ENCODE peak calls at places on chromosomes 5 and 9, in nine cellular contexts. One of them, this sample, is unnamed.
A peak's percentile ranks its signal among the peaks of the same experiment; 100 is the strongest.

GRCh38 chr5:36054646-36055045 is 12.0 kb downstream of the UGT3A2 start:
- DNase-seq in A673: no peak
- DNase-seq in endodermal cell: no peak
- DNase-seq in endothelial cell: no peak
- DNase-seq in hepatocyte: no peak
- DNase-seq in suprapubic skin: no peak
- DNase-seq in Calu3: no peak
- DNase-seq in adrenal gland: no peak
- DNase-seq in kidney epithelial cell: no peak
- DNase-seq in this sample: no peak

GRCh38 chr5:60510049-60510448 is 189.9 kb downstream of the DEPDC1B start:
- DNase-seq in A673: no peak
- DNase-seq in endodermal cell: no peak
- DNase-seq in endothelial cell: no peak
- DNase-seq in hepatocyte: no peak
- DNase-seq in suprapubic skin: no peak
- DNase-seq in Calu3: no peak
- DNase-seq in adrenal gland: no peak
- DNase-seq in kidney epithelial cell: no peak
- DNase-seq in this sample: no peak

GRCh38 chr5:36969700-36970395 is 93.3 kb downstream of the NIPBL start:
- DNase-seq in A673: no peak
- DNase-seq in endodermal cell: no peak
- DNase-seq in endothelial cell: no peak
- DNase-seq in hepatocyte: no peak
- DNase-seq in suprapubic skin: no peak
- DNase-seq in Calu3: no peak
- DNase-seq in adrenal gland: no peak
- DNase-seq in kidney epithelial cell: no peak
- DNase-seq in this sample: no peak

GRCh38 chr5:42037379-42037932 is 112.4 kb downstream of the FBXO4 start:
- DNase-seq in A673: no peak
- DNase-seq in endodermal cell: no peak
- DNase-seq in endothelial cell: no peak
- DNase-seq in hepatocyte: no peak
- DNase-seq in suprapubic skin: no peak
- DNase-seq in Calu3: no peak
- DNase-seq in adrenal gland: no peak
- DNase-seq in kidney epithelial cell: no peak
- DNase-seq in this sample: no peak

GRCh38 chr5:78518365-78519197 is 130.0 kb downstream of the LHFPL2 start:
- DNase-seq in A673: no peak
- DNase-seq in endodermal cell: peak; percentile 75
- DNase-seq in endothelial cell: peak; percentile 37
- DNase-seq in hepatocyte: peak; percentile 86
- DNase-seq in suprapubic skin: no peak
- DNase-seq in Calu3: peak; percentile 79
- DNase-seq in adrenal gland: peak; percentile 86
- DNase-seq in kidney epithelial cell: peak; percentile 73
- DNase-seq in this sample: peak; percentile 86

GRCh38 chr9:133834080-133834976 is 96.2 kb upstream of the SARDH start:
- DNase-seq in A673: no peak
- DNase-seq in endodermal cell: no peak
- DNase-seq in endothelial cell: no peak
- DNase-seq in hepatocyte: no peak
- DNase-seq in suprapubic skin: no peak
- DNase-seq in Calu3: no peak
- DNase-seq in adrenal gland: no peak
- DNase-seq in kidney epithelial cell: no peak
- DNase-seq in this sample: no peak

GRCh38 chr9:95820076-95820475 is 55.4 kb upstream of the ERCC6L2 start:
- DNase-seq in A673: no peak
- DNase-seq in endodermal cell: no peak
- DNase-seq in endothelial cell: no peak
- DNase-seq in hepatocyte: no peak
- DNase-seq in suprapubic skin: no peak
- DNase-seq in Calu3: no peak
- DNase-seq in adrenal gland: no peak
- DNase-seq in kidney epithelial cell: no peak
- DNase-seq in this sample: no peak

GRCh38 chr9:116656977-116657376 is 30.1 kb upstream of the TRIM32 start:
- DNase-seq in A673: no peak
- DNase-seq in endodermal cell: no peak
- DNase-seq in endothelial cell: no peak
- DNase-seq in hepatocyte: no peak
- DNase-seq in suprapubic skin: no peak
- DNase-seq in Calu3: no peak
- DNase-seq in adrenal gland: no peak
- DNase-seq in kidney epithelial cell: no peak
- DNase-seq in this sample: no peak

DNA sequence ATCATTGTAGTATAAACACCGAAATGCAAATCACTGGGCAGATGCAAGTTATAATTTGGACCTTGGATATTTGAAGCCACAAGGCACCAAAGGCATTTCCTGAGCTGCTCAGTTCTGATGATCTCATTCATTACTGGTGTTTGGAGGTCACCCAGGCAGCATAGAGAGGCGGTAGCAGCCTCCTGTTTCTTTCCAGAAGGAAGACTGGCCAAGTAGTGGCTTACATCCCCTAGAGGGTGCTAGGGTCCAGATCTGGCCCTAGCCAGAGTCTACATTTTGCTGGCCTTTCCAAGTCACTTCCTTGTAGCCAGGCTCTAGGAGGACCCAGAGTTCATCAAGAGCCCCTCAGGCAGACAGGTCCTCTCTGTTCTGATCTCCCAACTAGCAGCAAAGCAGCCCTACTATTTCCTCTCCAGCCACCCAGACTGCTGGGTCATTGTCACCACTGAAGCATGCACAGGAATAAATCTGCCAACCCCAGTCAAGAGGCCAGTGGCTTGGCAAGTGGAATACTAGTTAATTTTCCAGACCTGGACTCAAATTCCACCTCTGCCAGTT is 33.4 kb upstream of the TTC1 start:
- DNase-seq in A673: peak; percentile 4
- DNase-seq in endodermal cell: no peak
- DNase-seq in endothelial cell: no peak
- DNase-seq in hepatocyte: peak; percentile 19
- DNase-seq in suprapubic skin: no peak
- DNase-seq in Calu3: peak; percentile 48
- DNase-seq in adrenal gland: peak; percentile 61
- DNase-seq in kidney epithelial cell: peak; percentile 65
- DNase-seq in this sample: no peak
- TF ChIP-seq CTCF in A673: no peak
- TF ChIP-seq CTCF in endodermal cell: peak; percentile 48
- TF ChIP-seq CTCF in endothelial cell: no peak
- TF ChIP-seq CTCF in hepatocyte: no peak
- TF ChIP-seq CTCF in suprapubic skin: no peak
- TF ChIP-seq CTCF in Calu3: peak; percentile 36
- TF ChIP-seq CTCF in adrenal gland: no peak
- TF ChIP-seq CTCF in kidney epithelial cell: peak; percentile 41
- TF ChIP-seq CTCF in this sample: no peak

DNA sequence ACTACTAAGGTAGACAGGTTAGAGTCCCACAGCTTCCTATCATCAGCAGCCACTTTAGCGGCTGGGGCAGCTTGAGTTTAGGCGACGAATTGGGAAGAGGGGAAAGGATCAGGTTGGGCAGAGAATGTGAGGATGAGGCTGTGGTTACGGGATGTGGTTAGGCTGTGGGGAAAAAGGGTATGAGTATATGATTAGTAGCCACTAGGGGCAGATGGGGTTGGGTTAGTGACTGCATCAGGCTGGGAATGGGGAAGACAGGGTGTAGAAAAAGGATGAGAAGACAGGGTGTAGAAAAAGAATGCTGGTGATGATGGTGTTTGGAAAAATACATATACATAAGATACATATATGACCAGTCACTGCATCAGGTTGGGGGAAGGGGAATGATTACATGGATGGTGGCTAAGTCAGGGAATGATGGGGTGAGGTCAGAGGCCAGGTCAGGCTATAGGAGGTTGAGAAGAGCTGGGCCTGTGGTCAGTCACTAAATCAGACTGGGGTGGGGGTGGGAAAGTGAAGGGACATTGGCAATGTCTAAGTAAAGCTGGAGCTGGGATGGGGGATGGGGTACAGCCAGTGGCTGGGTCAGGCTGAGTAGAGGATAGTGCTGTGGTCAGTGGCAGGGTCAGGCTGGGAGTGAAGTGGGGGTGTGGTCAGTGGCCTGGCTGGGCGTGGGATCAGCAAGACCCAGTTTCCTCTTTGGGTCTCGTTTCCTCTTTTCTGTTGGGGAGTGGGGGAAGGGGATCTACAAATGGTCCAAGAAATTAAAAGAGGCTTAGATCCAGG is 2.1 kb downstream of the TLN1 start:
- DNase-seq in A673: peak; percentile 61
- DNase-seq in endodermal cell: peak; percentile 74
- DNase-seq in endothelial cell: peak; percentile 39
- DNase-seq in hepatocyte: peak; percentile 67
- DNase-seq in suprapubic skin: no peak
- DNase-seq in Calu3: peak; percentile 19
- DNase-seq in adrenal gland: peak; percentile 59
- DNase-seq in kidney epithelial cell: no peak
- DNase-seq in this sample: peak; percentile 82
- TF ChIP-seq CTCF in A673: peak; percentile 68
- TF ChIP-seq CTCF in endodermal cell: peak; percentile 77
- TF ChIP-seq CTCF in endothelial cell: peak; percentile 68
- TF ChIP-seq CTCF in hepatocyte: peak; percentile 43
- TF ChIP-seq CTCF in suprapubic skin: peak; percentile 41
- TF ChIP-seq CTCF in Calu3: peak; percentile 24
- TF ChIP-seq CTCF in adrenal gland: peak; percentile 72
- TF ChIP-seq CTCF in kidney epithelial cell: peak; percentile 72
- TF ChIP-seq CTCF in this sample: peak; percentile 62

GRCh38 chr5:157721159-157721558 is 10.1 kb upstream of the THG1L start:
- DNase-seq in A673: no peak
- DNase-seq in endodermal cell: no peak
- DNase-seq in endothelial cell: no peak
- DNase-seq in hepatocyte: peak; percentile 8
- DNase-seq in suprapubic skin: no peak
- DNase-seq in Calu3: no peak
- DNase-seq in adrenal gland: no peak
- DNase-seq in kidney epithelial cell: no peak
- DNase-seq in this sample: no peak

GRCh38 chr5:157714480-157714879 is 16.7 kb upstream of the THG1L start:
- DNase-seq in A673: no peak
- DNase-seq in endodermal cell: no peak
- DNase-seq in endothelial cell: no peak
- DNase-seq in hepatocyte: no peak
- DNase-seq in suprapubic skin: no peak
- DNase-seq in Calu3: no peak
- DNase-seq in adrenal gland: no peak
- DNase-seq in kidney epithelial cell: no peak
- DNase-seq in this sample: no peak

GRCh38 chr5:157719231-157719630 is 12.0 kb upstream of the THG1L start:
- DNase-seq in A673: no peak
- DNase-seq in endodermal cell: peak; percentile 52
- DNase-seq in endothelial cell: no peak
- DNase-seq in hepatocyte: no peak
- DNase-seq in suprapubic skin: no peak
- DNase-seq in Calu3: no peak
- DNase-seq in adrenal gland: no peak
- DNase-seq in kidney epithelial cell: no peak
- DNase-seq in this sample: no peak

GRCh38 chr5:157714036-157714435 is 17.2 kb upstream of the THG1L start:
- DNase-seq in A673: no peak
- DNase-seq in endodermal cell: no peak
- DNase-seq in endothelial cell: no peak
- DNase-seq in hepatocyte: no peak
- DNase-seq in suprapubic skin: no peak
- DNase-seq in Calu3: no peak
- DNase-seq in adrenal gland: no peak
- DNase-seq in kidney epithelial cell: no peak
- DNase-seq in this sample: no peak

GRCh38 chr5:157718529-157718928 is 12.7 kb upstream of the THG1L start:
- DNase-seq in A673: peak; percentile 67
- DNase-seq in endodermal cell: peak; percentile 60
- DNase-seq in endothelial cell: peak; percentile 7
- DNase-seq in hepatocyte: peak; percentile 56
- DNase-seq in suprapubic skin: no peak
- DNase-seq in Calu3: peak; percentile 27
- DNase-seq in adrenal gland: no peak
- DNase-seq in kidney epithelial cell: no peak
- DNase-seq in this sample: no peak
- TF ChIP-seq CTCF in A673: peak; percentile 56
- TF ChIP-seq CTCF in endodermal cell: peak; percentile 68
- TF ChIP-seq CTCF in endothelial cell: peak; percentile 57
- TF ChIP-seq CTCF in hepatocyte: peak; percentile 76
- TF ChIP-seq CTCF in suprapubic skin: no peak
- TF ChIP-seq CTCF in Calu3: no peak
- TF ChIP-seq CTCF in adrenal gland: peak; percentile 86
- TF ChIP-seq CTCF in kidney epithelial cell: peak; percentile 61
- TF ChIP-seq CTCF in this sample: peak; percentile 80

GRCh38 chr9:91423785-91424402 is at the start of gene NFIL3:
- DNase-seq in A673: peak; percentile 84
- DNase-seq in endodermal cell: peak; percentile 88
- DNase-seq in endothelial cell: peak; percentile 75
- DNase-seq in hepatocyte: peak; percentile 96
- DNase-seq in suprapubic skin: peak; percentile 90
- DNase-seq in Calu3: peak; percentile 79
- DNase-seq in adrenal gland: peak; percentile 89
- DNase-seq in kidney epithelial cell: no peak
- DNase-seq in this sample: peak; percentile 93

GRCh38 chr9:91425270-91425669 is 1.6 kb upstream of the NFIL3 start:
- DNase-seq in A673: no peak
- DNase-seq in endodermal cell: no peak
- DNase-seq in endothelial cell: no peak
- DNase-seq in hepatocyte: no peak
- DNase-seq in suprapubic skin: no peak
- DNase-seq in Calu3: no peak
- DNase-seq in adrenal gland: no peak
- DNase-seq in kidney epithelial cell: no peak
- DNase-seq in this sample: no peak

GRCh38 chr9:91422832-91423711 is 560 bp downstream of the NFIL3 start:
- DNase-seq in A673: peak; percentile 82
- DNase-seq in endodermal cell: peak; percentile 85
- DNase-seq in endothelial cell: peak; percentile 59
- DNase-seq in hepatocyte: peak; percentile 81
- DNase-seq in suprapubic skin: peak; percentile 89
- DNase-seq in Calu3: peak; percentile 61
- DNase-seq in adrenal gland: peak; percentile 78
- DNase-seq in kidney epithelial cell: no peak
- DNase-seq in this sample: peak; percentile 96

GRCh38 chr9:91426123-91426745 is 2.6 kb upstream of the NFIL3 start:
- DNase-seq in A673: peak; percentile 60
- DNase-seq in endodermal cell: no peak
- DNase-seq in endothelial cell: no peak
- DNase-seq in hepatocyte: peak; percentile 52
- DNase-seq in suprapubic skin: no peak
- DNase-seq in Calu3: no peak
- DNase-seq in adrenal gland: no peak
- DNase-seq in kidney epithelial cell: no peak
- DNase-seq in this sample: no peak

DNA sequence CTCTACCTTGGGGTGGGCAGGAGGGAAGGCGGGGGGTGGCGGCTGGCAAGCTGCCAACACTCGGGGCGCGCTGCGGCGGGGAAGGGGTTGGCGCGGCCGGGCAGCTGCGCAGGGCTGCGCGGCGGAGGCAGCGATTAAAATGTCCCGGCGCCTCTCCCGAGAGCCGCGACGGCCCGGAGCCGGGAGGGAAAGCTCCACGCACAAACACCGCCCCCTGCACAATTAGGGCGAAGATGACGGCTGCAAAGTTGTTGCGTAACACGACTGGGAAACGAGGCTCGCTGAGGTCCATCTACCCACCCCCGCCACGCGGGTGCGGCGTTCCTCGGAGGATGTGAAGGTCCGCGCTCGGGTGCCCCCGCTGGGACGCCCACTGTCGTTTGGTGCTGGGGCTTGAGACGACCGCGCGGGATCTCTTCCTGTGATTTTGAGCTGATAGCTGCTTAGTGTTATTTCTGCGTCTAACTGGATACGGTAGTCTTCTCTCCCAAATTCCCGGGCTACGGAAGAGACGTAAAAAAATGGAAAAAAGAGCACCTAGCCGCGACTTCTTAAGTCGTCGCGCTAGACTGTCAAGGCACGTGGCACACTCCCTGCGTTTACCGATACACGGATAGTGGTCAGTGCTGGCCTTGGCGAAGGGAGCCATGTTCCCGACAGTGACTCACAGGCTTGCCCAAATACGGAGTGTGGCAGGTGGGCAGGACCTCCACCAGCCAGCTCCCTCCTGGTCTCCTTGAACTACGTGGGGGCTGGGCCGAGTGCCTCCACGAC is 958 bp upstream of the NFIL3 start:
- DNase-seq in A673: peak; percentile 80
- DNase-seq in endodermal cell: peak; percentile 75
- DNase-seq in endothelial cell: peak; percentile 48
- DNase-seq in hepatocyte: peak; percentile 93
- DNase-seq in suprapubic skin: peak; percentile 96
- DNase-seq in Calu3: peak; percentile 53
- DNase-seq in adrenal gland: peak; percentile 93
- DNase-seq in kidney epithelial cell: no peak
- DNase-seq in this sample: peak; percentile 97
- TF ChIP-seq CTCF in A673: no peak
- TF ChIP-seq CTCF in endodermal cell: no peak
- TF ChIP-seq CTCF in endothelial cell: no peak
- TF ChIP-seq CTCF in hepatocyte: no peak
- TF ChIP-seq CTCF in suprapubic skin: no peak
- TF ChIP-seq CTCF in Calu3: no peak
- TF ChIP-seq CTCF in adrenal gland: no peak
- TF ChIP-seq CTCF in kidney epithelial cell: no peak
- TF ChIP-seq CTCF in this sample: no peak

This sample was measured in sigmoid colon.